ENCODE peak calls at places on chromosomes 7 and 10, in six cellular contexts. One of them, this sample, is unnamed.

GRCh38 chr10:61882621-61883375 is 18.7 kb upstream of the ARID5B start:
- DNase-seq in left cardiac atrium: no peak
- DNase-seq in A172: peak; percentile 26
- DNase-seq in WERI-Rb-1: no peak
- DNase-seq in Caki2: no peak
- DNase-seq in astrocyte: peak; percentile 82
- DNase-seq in this sample: no peak

GRCh38 chr7:150854066-150855000 is 2.0 kb downstream of the AOC1 start:
- DNase-seq in left cardiac atrium: no peak
- DNase-seq in A172: no peak
- DNase-seq in WERI-Rb-1: no peak
- DNase-seq in Caki2: no peak
- DNase-seq in astrocyte: no peak
- DNase-seq in this sample: no peak

GRCh38 chr7:91357379-91357778 is 93.1 kb downstream of the FZD1 start:
- DNase-seq in left cardiac atrium: no peak
- DNase-seq in A172: peak; percentile 16
- DNase-seq in WERI-Rb-1: no peak
- DNase-seq in Caki2: no peak
- DNase-seq in astrocyte: no peak
- DNase-seq in this sample: no peak

GRCh38 chr7:121624922-121625321 is 228.8 kb upstream of the FAM3C start:
- DNase-seq in left cardiac atrium: peak; percentile 69
- DNase-seq in A172: peak; percentile 57
- DNase-seq in WERI-Rb-1: no peak
- DNase-seq in Caki2: no peak
- DNase-seq in astrocyte: peak; percentile 29
- DNase-seq in this sample: no peak

GRCh38 chr10:106980711-106981460 is 183.6 kb downstream of the SORCS1 start:
- DNase-seq in left cardiac atrium: no peak
- DNase-seq in A172: no peak
- DNase-seq in WERI-Rb-1: no peak
- DNase-seq in Caki2: peak; percentile 1
- DNase-seq in astrocyte: no peak
- DNase-seq in this sample: no peak

GRCh38 chr7:139106959-139107358 is 2.6 kb downstream of the ZC3HAV1 start:
- DNase-seq in left cardiac atrium: no peak
- DNase-seq in A172: no peak
- DNase-seq in WERI-Rb-1: no peak
- DNase-seq in Caki2: no peak
- DNase-seq in astrocyte: no peak
- DNase-seq in this sample: no peak

GRCh38 chr10:78871796-78872195 is 197.0 kb upstream of the ZMIZ1 start:
- DNase-seq in left cardiac atrium: no peak
- DNase-seq in A172: no peak
- DNase-seq in WERI-Rb-1: no peak
- DNase-seq in Caki2: no peak
- DNase-seq in astrocyte: no peak
- DNase-seq in this sample: no peak

GRCh38 chr7:143188994-143189393 is 5.8 kb downstream of the TAS2R39 start:
- DNase-seq in left cardiac atrium: no peak
- DNase-seq in A172: no peak
- DNase-seq in WERI-Rb-1: no peak
- DNase-seq in Caki2: no peak
- DNase-seq in astrocyte: no peak
- DNase-seq in this sample: no peak

GRCh38 chr10:121438320-121438719 is 159.9 kb downstream of the FGFR2 start:
- DNase-seq in left cardiac atrium: no peak
- DNase-seq in A172: no peak
- DNase-seq in WERI-Rb-1: no peak
- DNase-seq in Caki2: no peak
- DNase-seq in astrocyte: no peak
- DNase-seq in this sample: no peak

GRCh38 chr10:22429146-22429545 is 83.8 kb downstream of the SPAG6 start:
- DNase-seq in left cardiac atrium: no peak
- DNase-seq in A172: peak; percentile 62
- DNase-seq in WERI-Rb-1: no peak
- DNase-seq in Caki2: peak; percentile 48
- DNase-seq in astrocyte: no peak
- DNase-seq in this sample: no peak

GRCh38 chr7:74657692-74658170 is at the start of gene GTF2I:
- DNase-seq in left cardiac atrium: no peak
- DNase-seq in A172: no peak
- DNase-seq in WERI-Rb-1: no peak
- DNase-seq in Caki2: no peak
- DNase-seq in astrocyte: no peak
- DNase-seq in this sample: no peak

GRCh38 chr10:125080984-125081383 is 79.4 kb downstream of the CTBP2 start:
- DNase-seq in left cardiac atrium: no peak
- DNase-seq in A172: no peak
- DNase-seq in WERI-Rb-1: no peak
- DNase-seq in Caki2: no peak
- DNase-seq in astrocyte: no peak
- DNase-seq in this sample: no peak

GRCh38 chr10:128623776-128624175 is 497.6 kb upstream of the MKI67 start:
- DNase-seq in left cardiac atrium: no peak
- DNase-seq in A172: no peak
- DNase-seq in WERI-Rb-1: no peak
- DNase-seq in Caki2: no peak
- DNase-seq in astrocyte: no peak
- DNase-seq in this sample: no peak

GRCh38 chr7:16926861-16927260 is 45.1 kb upstream of the AGR3 start:
- DNase-seq in left cardiac atrium: no peak
- DNase-seq in A172: no peak
- DNase-seq in WERI-Rb-1: no peak
- DNase-seq in Caki2: no peak
- DNase-seq in astrocyte: no peak
- DNase-seq in this sample: no peak

GRCh38 chr10:77977016-77977415 is 50.5 kb upstream of the DLG5 start:
- DNase-seq in left cardiac atrium: no peak
- DNase-seq in A172: no peak
- DNase-seq in WERI-Rb-1: no peak
- DNase-seq in Caki2: no peak
- DNase-seq in astrocyte: no peak
- DNase-seq in this sample: no peak

GRCh38 chr10:113056468-113057021 is 106.5 kb downstream of the TCF7L2 start:
- DNase-seq in left cardiac atrium: no peak
- DNase-seq in A172: peak; percentile 87
- DNase-seq in WERI-Rb-1: no peak
- DNase-seq in Caki2: no peak
- DNase-seq in astrocyte: peak; percentile 89
- DNase-seq in this sample: no peak

GRCh38 chr7:37666026-37666780 is 17.4 kb upstream of the GPR141 start:
- DNase-seq in left cardiac atrium: no peak
- DNase-seq in A172: no peak
- DNase-seq in WERI-Rb-1: no peak
- DNase-seq in Caki2: no peak
- DNase-seq in astrocyte: no peak
- DNase-seq in this sample: no peak

GRCh38 chr7:73520673-73521635 is 1.1 kb downstream of the BAZ1B start:
- DNase-seq in left cardiac atrium: no peak
- DNase-seq in A172: no peak
- DNase-seq in WERI-Rb-1: no peak
- DNase-seq in Caki2: no peak
- DNase-seq in astrocyte: no peak
- DNase-seq in this sample: no peak

GRCh38 chr7:142153400-142153799 is 41.9 kb downstream of the MGAM2 start:
- DNase-seq in left cardiac atrium: no peak
- DNase-seq in A172: peak; percentile 11
- DNase-seq in WERI-Rb-1: peak; percentile 57
- DNase-seq in Caki2: no peak
- DNase-seq in astrocyte: no peak
- DNase-seq in this sample: peak; percentile 65

GRCh38 chr7:105866124-105866801 is 10.1 kb downstream of the ATXN7L1 start:
- DNase-seq in left cardiac atrium: no peak
- DNase-seq in A172: no peak
- DNase-seq in WERI-Rb-1: no peak
- DNase-seq in Caki2: no peak
- DNase-seq in astrocyte: no peak
- DNase-seq in this sample: no peak

GRCh38 chr10:94630017-94630688 is 53.4 kb upstream of the CYP2C18 start:
- DNase-seq in left cardiac atrium: no peak
- DNase-seq in A172: peak; percentile 46
- DNase-seq in WERI-Rb-1: no peak
- DNase-seq in Caki2: peak; percentile 6
- DNase-seq in astrocyte: peak; percentile 6
- DNase-seq in this sample: peak; percentile 16

GRCh38 chr10:124671486-124672075 is 72.6 kb downstream of the FAM53B start:
- DNase-seq in left cardiac atrium: peak; percentile 68
- DNase-seq in A172: peak; percentile 31
- DNase-seq in WERI-Rb-1: peak; percentile 57
- DNase-seq in Caki2: peak; percentile 12
- DNase-seq in astrocyte: peak; percentile 10
- DNase-seq in this sample: no peak

GRCh38 chr7:103797647-103798307 is 191.7 kb downstream of the RELN start:
- DNase-seq in left cardiac atrium: no peak
- DNase-seq in A172: no peak
- DNase-seq in WERI-Rb-1: no peak
- DNase-seq in Caki2: no peak
- DNase-seq in astrocyte: no peak
- DNase-seq in this sample: no peak

GRCh38 chr10:23525406-23525805 is 86.5 kb downstream of the OTUD1 start:
- DNase-seq in left cardiac atrium: no peak
- DNase-seq in A172: peak; percentile 48
- DNase-seq in WERI-Rb-1: no peak
- DNase-seq in Caki2: no peak
- DNase-seq in astrocyte: no peak
- DNase-seq in this sample: peak; percentile 36

GRCh38 chr10:120735773-120736371 is 115.3 kb upstream of the WDR11 start:
- DNase-seq in left cardiac atrium: no peak
- DNase-seq in A172: peak; percentile 16
- DNase-seq in WERI-Rb-1: no peak
- DNase-seq in Caki2: no peak
- DNase-seq in astrocyte: no peak
- DNase-seq in this sample: peak; percentile 15

GRCh38 chr10:49138361-49138891 is 4.6 kb upstream of the FAM170B start:
- DNase-seq in left cardiac atrium: peak; percentile 30
- DNase-seq in A172: peak; percentile 24
- DNase-seq in WERI-Rb-1: no peak
- DNase-seq in Caki2: no peak
- DNase-seq in astrocyte: peak; percentile 60
- DNase-seq in this sample: no peak

GRCh38 chr10:71835671-71836593 is 15.1 kb downstream of the PSAP start:
- DNase-seq in left cardiac atrium: peak; percentile 83
- DNase-seq in A172: peak; percentile 90
- DNase-seq in WERI-Rb-1: peak; percentile 74
- DNase-seq in Caki2: peak; percentile 98
- DNase-seq in astrocyte: peak; percentile 92
- DNase-seq in this sample: peak; percentile 78

GRCh38 chr10:102435098-102435497 is 2.7 kb upstream of the CUEDC2 start:
- DNase-seq in left cardiac atrium: no peak
- DNase-seq in A172: no peak
- DNase-seq in WERI-Rb-1: no peak
- DNase-seq in Caki2: no peak
- DNase-seq in astrocyte: no peak
- DNase-seq in this sample: no peak

GRCh38 chr7:46681865-46682503 is 760.9 kb upstream of the IGFBP3 start:
- DNase-seq in left cardiac atrium: peak; percentile 28
- DNase-seq in A172: no peak
- DNase-seq in WERI-Rb-1: no peak
- DNase-seq in Caki2: no peak
- DNase-seq in astrocyte: no peak
- DNase-seq in this sample: no peak

GRCh38 chr7:18896343-18896975 is 221.0 kb downstream of the TWIST1 start:
- DNase-seq in left cardiac atrium: no peak
- DNase-seq in A172: peak; percentile 21
- DNase-seq in WERI-Rb-1: no peak
- DNase-seq in Caki2: no peak
- DNase-seq in astrocyte: peak; percentile 39
- DNase-seq in this sample: no peak

GRCh38 chr7:82715344-82715743 is 271.8 kb upstream of the CACNA2D1 start:
- DNase-seq in left cardiac atrium: no peak
- DNase-seq in A172: no peak
- DNase-seq in WERI-Rb-1: no peak
- DNase-seq in Caki2: no peak
- DNase-seq in astrocyte: no peak
- DNase-seq in this sample: no peak

GRCh38 chr10:131954356-131954965 is 27.3 kb downstream of the BNIP3 start:
- DNase-seq in left cardiac atrium: no peak
- DNase-seq in A172: no peak
- DNase-seq in WERI-Rb-1: no peak
- DNase-seq in Caki2: no peak
- DNase-seq in astrocyte: no peak
- DNase-seq in this sample: no peak

GRCh38 chr7:75723444-75723843 is 15.3 kb downstream of the HIP1 start:
- DNase-seq in left cardiac atrium: no peak
- DNase-seq in A172: no peak
- DNase-seq in WERI-Rb-1: no peak
- DNase-seq in Caki2: no peak
- DNase-seq in astrocyte: no peak
- DNase-seq in this sample: no peak

GRCh38 chr10:79155301-79156081 is 86.7 kb downstream of the ZMIZ1 start:
- DNase-seq in left cardiac atrium: peak; percentile 67
- DNase-seq in A172: no peak
- DNase-seq in WERI-Rb-1: no peak
- DNase-seq in Caki2: no peak
- DNase-seq in astrocyte: no peak
- DNase-seq in this sample: no peak

GRCh38 chr10:75319274-75319673 is 82.3 kb downstream of the ZNF503 start:
- DNase-seq in left cardiac atrium: no peak
- DNase-seq in A172: no peak
- DNase-seq in WERI-Rb-1: no peak
- DNase-seq in Caki2: no peak
- DNase-seq in astrocyte: no peak
- DNase-seq in this sample: no peak

This sample was measured in D341Med.